ENCODE peak calls at places on chromosomes 7 and 10, in seven cellular contexts. J is NB4; Z is PC-9; X is breast epithelium; K is activated CD8-positive, alpha-beta T cell treated with anti-CD3 and anti-CD28 coated beads for 36 hours; T is progenitor cell of endocrine pancreas; M is pancreas. H is an unnamed sample.

GRCh38 chr10:3835770-3836169 is 50.8 kb upstream of the KLF6 start:
- DNase-seq in J (no peak), Z (no peak), X (no peak), K (no peak), T (no peak), M (no peak), H (no peak)

GRCh38 chr10:74705361-74705980 is 120.9 kb upstream of the KAT6B start:
- DNase-seq in J (no peak), Z (no peak), X (no peak), K (no peak), T (no peak), M (no peak), H (no peak)

GRCh38 chr7:55375237-55375636 is 10.1 kb downstream of the LANCL2 start:
- DNase-seq in J (no peak), Z (no peak), X (no peak), K (no peak), T (no peak), M (no peak), H (no peak)

GRCh38 chr7:100552532-100552931 is 13.5 kb downstream of the AGFG2 start:
- DNase-seq in J (no peak), Z (no peak), X (no peak), K (no peak), T (no peak), M (no peak), H (no peak)

GRCh38 chr10:123512881-123513822 is 153.0 kb upstream of the GPR26 start:
- DNase-seq in J (no peak), Z (no peak), X (no peak), K (no peak), T (no peak), M (no peak), H (no peak)

GRCh38 chr10:78774614-78774998 is 294.2 kb upstream of the ZMIZ1 start:
- DNase-seq in J (peak; percentile 32), Z (no peak), X (no peak), K (no peak), T (no peak), M (peak; percentile 40), H (no peak)

GRCh38 chr10:132700168-132701098 is 85.5 kb downstream of the NKX6-2 start:
- DNase-seq in J (no peak), Z (no peak), X (peak; percentile 24), K (no peak), T (no peak), M (no peak), H (no peak)

GRCh38 chr7:138460649-138461607 is 869 bp downstream of the TRIM24 start:
- DNase-seq in J (peak; percentile 89), Z (peak; percentile 65), X (no peak), K (peak; percentile 70), T (peak; percentile 61), M (peak; percentile 47), H (peak; percentile 52)

GRCh38 chr10:52187521-52188258 is 126.4 kb upstream of the DKK1 start:
- DNase-seq in J (no peak), Z (no peak), X (no peak), K (no peak), T (no peak), M (no peak), H (no peak)

GRCh38 chr7:1939434-1940401 is 269.6 kb downstream of the ELFN1 start:
- DNase-seq in J (peak; percentile 70), Z (no peak), X (no peak), K (peak; percentile 39), T (no peak), M (no peak), H (peak; percentile 76)

GRCh38 chr10:29649561-29650551 is 15.1 kb upstream of the SVIL start:
- DNase-seq in J (no peak), Z (no peak), X (no peak), K (no peak), T (no peak), M (no peak), H (no peak)

GRCh38 chr10:98790817-98791216 is 344.1 kb upstream of the HPS1 start:
- DNase-seq in J (peak; percentile 34), Z (no peak), X (no peak), K (no peak), T (no peak), M (no peak), H (no peak)

GRCh38 chr7:3033581-3033980 is 10.1 kb downstream of the CARD11 start:
- DNase-seq in J (no peak), Z (no peak), X (no peak), K (no peak), T (no peak), M (no peak), H (no peak)

GRCh38 chr10:5440206-5440605 is 27.8 kb downstream of the NET1 start:
- DNase-seq in J (peak; percentile 48), Z (no peak), X (no peak), K (no peak), T (no peak), M (no peak), H (no peak)

GRCh38 chr10:70784476-70784875 is 701 bp downstream of the TBATA start:
- DNase-seq in J (no peak), Z (no peak), X (no peak), K (no peak), T (no peak), M (no peak), H (no peak)

GRCh38 chr7:111357691-111358090 is 204.6 kb downstream of the IMMP2L start:
- DNase-seq in J (no peak), Z (peak; percentile 52), X (no peak), K (no peak), T (no peak), M (no peak), H (no peak)

GRCh38 chr10:114719311-114719710 is 61.2 kb upstream of the ABLIM1 start:
- DNase-seq in J (no peak), Z (no peak), X (no peak), K (no peak), T (no peak), M (peak; percentile 29), H (no peak)

GRCh38 chr7:134879815-134880475 is 100.5 kb downstream of the CALD1 start:
- DNase-seq in J (no peak), Z (no peak), X (no peak), K (no peak), T (no peak), M (no peak), H (no peak)

GRCh38 chr10:96390460-96390864 is 31.7 kb upstream of the OPALIN start:
- DNase-seq in J (no peak), Z (no peak), X (peak; percentile 81), K (no peak), T (no peak), M (peak; percentile 95), H (no peak)

GRCh38 chr7:133480868-133481267 is 228.0 kb downstream of the EXOC4 start:
- DNase-seq in J (no peak), Z (no peak), X (no peak), K (no peak), T (no peak), M (no peak), H (no peak)

GRCh38 chr7:37450035-37450434 is 1.4 kb upstream of the ELMO1 start:
- DNase-seq in J (no peak), Z (no peak), X (no peak), K (no peak), T (no peak), M (no peak), H (no peak)

GRCh38 chr7:37449621-37450020 is 957 bp upstream of the ELMO1 start:
- DNase-seq in J (no peak), Z (no peak), X (no peak), K (no peak), T (no peak), M (no peak), H (no peak)

GRCh38 chr7:37446371-37446770 is 2.3 kb downstream of the ELMO1 start:
- DNase-seq in J (peak; percentile 87), Z (no peak), X (no peak), K (no peak), T (no peak), M (no peak), H (no peak)

GRCh38 chr7:37448057-37448636 is 517 bp downstream of the ELMO1 start:
- DNase-seq in J (no peak), Z (no peak), X (no peak), K (no peak), T (peak; percentile 43), M (no peak), H (no peak)

DNA sequence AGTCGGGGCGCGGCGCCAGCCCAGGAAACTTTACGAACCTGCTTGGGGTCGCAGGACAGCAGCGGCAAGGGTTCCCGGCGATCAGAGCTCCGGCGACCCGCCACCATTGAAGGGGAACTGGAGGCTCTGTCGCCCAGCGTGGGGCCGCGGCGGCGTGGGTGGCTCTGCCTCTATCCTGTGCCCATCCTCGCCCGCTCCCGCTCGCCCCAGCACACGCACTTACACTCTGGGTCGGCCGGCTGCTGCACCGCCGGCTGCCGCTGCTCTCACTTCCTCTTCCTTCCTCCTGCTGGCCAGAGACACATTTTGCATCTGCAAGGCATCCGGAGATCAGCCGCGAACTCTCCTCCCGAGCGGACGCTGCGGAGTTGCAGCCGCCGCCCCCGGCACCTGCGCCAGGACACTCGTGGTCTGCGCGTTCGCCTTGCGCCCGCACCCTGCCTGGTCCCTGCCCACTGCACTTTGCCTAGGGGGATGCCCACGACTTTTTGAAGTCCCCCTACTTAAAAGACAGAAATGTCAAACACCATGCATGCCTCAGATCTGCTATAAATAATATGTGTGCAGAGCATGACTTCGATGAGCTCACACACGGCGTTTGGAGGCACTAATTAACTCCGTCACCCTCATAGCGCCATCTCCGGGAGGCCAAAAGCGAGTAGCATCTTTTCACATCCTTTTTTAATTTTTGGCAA is at the start of gene ELMO1:
- DNase-seq in J (peak; percentile 98), Z (no peak), X (peak; percentile 57), K (peak; percentile 87), T (peak; percentile 58), M (peak; percentile 13), H (peak; percentile 79)
- TF ChIP-seq CTCF in J (peak; percentile 29), Z (no peak), X (peak; percentile 54), K (peak; percentile 54), T (peak; percentile 57), M (no peak), H (peak; percentile 66)

DNA sequence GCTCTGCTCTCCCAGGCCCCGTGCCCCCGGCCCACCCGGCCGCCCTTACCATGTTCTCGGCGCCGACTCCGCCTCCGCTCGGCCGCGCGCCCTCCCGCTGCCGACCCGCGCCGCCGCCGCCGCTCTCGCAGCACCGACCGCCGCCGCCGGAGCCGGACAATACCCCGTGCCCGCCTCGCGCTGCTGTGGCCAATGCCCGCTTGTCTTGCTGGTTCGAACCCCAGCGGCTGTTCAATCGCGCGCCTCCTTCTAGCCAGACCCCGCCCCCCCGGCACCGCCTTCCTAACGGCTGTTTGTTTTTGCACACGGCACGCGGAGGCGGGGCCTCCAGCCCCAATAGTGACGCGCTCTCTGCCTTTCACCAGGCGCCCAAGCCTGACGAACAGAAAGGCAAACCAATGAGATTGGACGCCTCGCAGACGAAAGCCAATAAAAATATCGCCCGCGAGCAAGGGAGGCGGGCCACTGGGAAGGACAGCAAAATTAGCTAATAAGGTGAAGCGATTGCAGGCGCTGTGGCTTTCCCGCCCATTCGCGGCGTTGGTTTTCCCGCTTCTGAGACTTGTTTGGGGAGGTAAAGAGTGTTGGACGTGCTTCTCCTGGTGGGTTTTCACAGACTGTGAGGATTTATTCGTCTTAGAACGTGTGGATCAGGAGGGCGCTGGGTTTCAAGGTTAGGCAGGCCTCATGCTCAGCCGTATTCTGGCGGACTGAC is at the start of gene H2AZ2:
- DNase-seq in J (peak; percentile 100), Z (peak; percentile 100), X (peak; percentile 100), K (peak; percentile 100), T (peak; percentile 100), M (peak; percentile 100), H (peak; percentile 100)
- TF ChIP-seq CTCF in J (no peak), Z (no peak), X (no peak), K (peak; percentile 32), T (no peak), M (no peak), H (peak; percentile 59)

GRCh38 chr10:125638555-125638954 is 44.4 kb downstream of the TEX36 start:
- DNase-seq in J (no peak), Z (no peak), X (no peak), K (no peak), T (no peak), M (no peak), H (no peak)
- TF ChIP-seq CTCF in J (no peak), Z (no peak), X (no peak), K (no peak), T (no peak), M (no peak), H (no peak)

GRCh38 chr7:37198906-37199485 is 249.7 kb downstream of the ELMO1 start:
- DNase-seq in J (peak; percentile 84), Z (peak; percentile 69), X (peak; percentile 77), K (peak; percentile 87), T (peak; percentile 73), M (peak; percentile 72), H (peak; percentile 69)
- TF ChIP-seq CTCF in J (peak; percentile 98), Z (peak; percentile 98), X (peak; percentile 77), K (peak; percentile 99), T (peak; percentile 91), M (peak; percentile 65), H (peak; percentile 96)

H was measured in CD14-positive monocyte.